ENCODE peak calls at places on chromosomes 11 and 22, in five cellular contexts. I, S, Z, J and W are unnamed samples.

GRCh38 chr22:32752868-32753520 is 48.5 kb upstream of the TIMP3 start:
- DNase-seq in I (peak), S (no peak), Z (peak), J (no peak), W (no peak)

GRCh38 chr22:48705159-48705916 is 1122.3 kb downstream of the BRD1 start:
- DNase-seq in J (no peak), S (no peak), Z (no peak), I (no peak), W (no peak)

GRCh38 chr22:18113680-18114394 is 3.2 kb downstream of the TUBA8 start:
- DNase-seq in Z (no peak), I (no peak), S (no peak), J (no peak), W (no peak)

GRCh38 chr11:106302416-106302815 is 225.0 kb downstream of the AASDHPPT start:
- DNase-seq in S (no peak), J (no peak), Z (no peak), I (no peak), W (no peak)

GRCh38 chr22:19287889-19288288 is 3.6 kb downstream of the CLTCL1 start:
- DNase-seq in Z (peak), I (peak), J (no peak), S (no peak), W (no peak)

GRCh38 chr11:34433899-34434298 is 4.8 kb upstream of the CAT start:
- DNase-seq in J (no peak), Z (no peak), S (no peak), I (no peak), W (no peak)

GRCh38 chr11:115606223-115607220 is 102.3 kb upstream of the CADM1 start:
- DNase-seq in S (no peak), Z (peak), I (peak), J (no peak), W (no peak)

GRCh38 chr11:64787526-64788320 is 9.4 kb upstream of the SF1 start:
- DNase-seq in Z (peak), I (peak), S (peak), J (peak), W (peak)

GRCh38 chr22:49829044-49829719 is 1.5 kb upstream of the BRD1 start:
- DNase-seq in S (no peak), I (no peak), Z (no peak), J (no peak), W (no peak)

GRCh38 chr11:76742912-76743311 is 40.2 kb upstream of the TSKU start:
- DNase-seq in Z (peak), I (no peak), S (no peak), J (no peak), W (no peak)

GRCh38 chr22:22702159-22702873 is 57.9 kb downstream of the GGTLC2 start:
- DNase-seq in S (no peak), J (peak), I (no peak), Z (peak), W (peak)

GRCh38 chr11:74206746-74207145 is 35.7 kb downstream of the PPME1 start:
- DNase-seq in J (no peak), Z (no peak), I (no peak), S (no peak), W (no peak)

GRCh38 chr11:59172345-59173079 is 580 bp downstream of the DTX4 start:
- DNase-seq in I (no peak), Z (no peak), J (peak), S (no peak), W (peak)

GRCh38 chr11:128574576-128575011 is 12.8 kb downstream of the ETS1 start:
- DNase-seq in J (no peak), S (no peak), Z (peak), I (no peak), W (no peak)

GRCh38 chr11:119810478-119811232 is 81.7 kb upstream of the NECTIN1 start:
- DNase-seq in I (no peak), S (no peak), J (no peak), Z (peak), W (peak)

GRCh38 chr11:2208691-2209369 is 37.2 kb upstream of the TH start:
- DNase-seq in Z (no peak), I (no peak), S (no peak), J (peak), W (no peak)

GRCh38 chr11:74694536-74694935 is 36.7 kb downstream of the CHRDL2 start:
- DNase-seq in Z (no peak), J (no peak), S (no peak), I (no peak), W (no peak)

GRCh38 chr11:110830344-110831141 is 118.3 kb upstream of the ARHGAP20 start:
- DNase-seq in Z (peak), J (no peak), I (no peak), S (no peak), W (no peak)

GRCh38 chr11:81222491-81222890 is 1511.2 kb downstream of the FAM181B start:
- DNase-seq in J (no peak), Z (no peak), S (no peak), I (no peak), W (no peak)

GRCh38 chr11:10257478-10257877 is 36.5 kb downstream of the SBF2 start:
- DNase-seq in J (no peak), Z (no peak), S (no peak), I (no peak), W (no peak)

GRCh38 chr22:42035256-42035655 is 35.4 kb downstream of the NAGA start:
- DNase-seq in Z (no peak), J (no peak), I (no peak), S (no peak), W (no peak)

GRCh38 chr11:107856180-107856980 is 2.2 kb downstream of the SLC35F2 start:
- DNase-seq in Z (no peak), I (no peak), J (no peak), S (no peak), W (no peak)

GRCh38 chr22:24040946-24041345 is 29.8 kb downstream of the CABIN1 start:
- DNase-seq in Z (no peak), S (no peak), J (no peak), I (no peak), W (no peak)

GRCh38 chr11:64181506-64182411 is 4.2 kb upstream of the STIP1 start:
- DNase-seq in J (peak), S (no peak), Z (peak), I (peak), W (peak)

GRCh38 chr22:22397875-22398524 is 110.5 kb downstream of the ZNF280B start:
- DNase-seq in Z (no peak), I (no peak), S (no peak), J (no peak), W (no peak)

GRCh38 chr11:65366340-65366773 is 11.8 kb downstream of the TIGD3 start:
- DNase-seq in I (peak), J (peak), Z (peak), S (no peak), W (peak)

GRCh38 chr11:120305286-120305685 is 19.8 kb upstream of the TLCD5 start:
- DNase-seq in I (no peak), J (peak), S (no peak), Z (no peak), W (no peak)